ENCODE peak calls at places on chromosomes 7 and 10, in nine cellular contexts. T, K, S, I, J, A, U, Y and C are unnamed samples. For H3K4me1, the result is how much of the 10 kb centered on the place peaks cover.

GRCh38 chr10:46526682-46527038 is 29.8 kb downstream of the GPRIN2 start:
- DNase-seq in K (no peak), A (peak), Y (no peak), I (no peak), J (peak), S (no peak), T (peak), U (no peak), C (peak)

GRCh38 chr10:129970404-129971364 is 6.6 kb upstream of the EBF3 start:
- DNase-seq in A (peak), S (no peak), Y (no peak), K (no peak), U (peak), J (no peak), I (no peak), T (peak), C (no peak)

GRCh38 chr10:116108106-116108505 is 164.9 kb downstream of the GFRA1 start:
- DNase-seq in T (no peak), S (no peak), I (no peak), K (no peak), A (no peak), J (no peak), Y (no peak), U (no peak), C (no peak)

GRCh38 chr10:110176626-110177025 is 30.8 kb upstream of the MXI1 start:
- DNase-seq in T (no peak), S (no peak), U (peak), I (no peak), Y (no peak), J (no peak), A (no peak), K (no peak), C (no peak)

GRCh38 chr7:38310601-38311057 is 37.2 kb upstream of the TARP start:
- DNase-seq in Y (no peak), I (no peak), S (no peak), J (peak), K (no peak), U (no peak), T (no peak), A (peak), C (peak)

GRCh38 chr10:77801474-77802238 is 124.9 kb downstream of the DLG5 start:
- DNase-seq in S (peak), J (no peak), T (no peak), I (peak), A (no peak), K (peak), Y (no peak), U (no peak), C (no peak)

GRCh38 chr10:60778978-60779668 is 845 bp downstream of the CDK1 start:
- DNase-seq in S (no peak), T (no peak), Y (no peak), K (no peak), I (peak), U (no peak), J (no peak), A (no peak), C (no peak)

GRCh38 chr7:44398506-44398905 is 73.1 kb upstream of the CAMK2B start:
- DNase-seq in K (no peak), I (no peak), Y (no peak), J (peak), U (no peak), S (no peak), A (peak), T (peak), C (peak)

GRCh38 chr7:36747251-36747968 is 23.1 kb upstream of the AOAH start:
- DNase-seq in K (no peak), Y (no peak), A (no peak), U (no peak), S (no peak), J (no peak), T (no peak), I (no peak), C (no peak)

GRCh38 chr7:7977774-7978173 is 9.2 kb downstream of the GLCCI1 start:
- DNase-seq in S (no peak), Y (no peak), J (no peak), I (no peak), K (no peak), U (no peak), T (no peak), A (no peak), C (no peak)

GRCh38 chr10:21100871-21101514 is 203.9 kb upstream of the NEBL start:
- DNase-seq in K (no peak), T (no peak), I (no peak), J (no peak), S (no peak), A (no peak), Y (no peak), U (no peak), C (no peak)

GRCh38 chr7:101705327-101705726 is 76.2 kb upstream of the MYL10 start:
- DNase-seq in Y (no peak), K (no peak), I (no peak), J (no peak), A (no peak), T (no peak), S (no peak), U (no peak), C (no peak)

GRCh38 chr7:17548014-17548653 is 249.7 kb downstream of the AHR start:
- DNase-seq in U (peak), I (no peak), K (no peak), A (no peak), T (no peak), Y (no peak), S (no peak), J (no peak), C (no peak)

GRCh38 chr7:28957064-28957821 is 887 bp downstream of the TRIL start:
- DNase-seq in K (no peak), Y (peak), S (no peak), T (no peak), I (peak), A (peak), J (peak), U (no peak), C (peak)

GRCh38 chr7:47888371-47889265 is 59.6 kb downstream of the PKD1L1 start:
- DNase-seq in J (no peak), K (no peak), Y (no peak), T (no peak), I (no peak), U (no peak), S (no peak), A (no peak), C (no peak)

GRCh38 chr7:108294595-108294994 is 161.6 kb downstream of the NRCAM start:
- DNase-seq in S (no peak), Y (no peak), T (no peak), I (peak), J (no peak), K (no peak), A (no peak), U (no peak), C (no peak)

GRCh38 chr7:4694653-4695335 is 12.7 kb downstream of the FOXK1 start:
- DNase-seq in Y (no peak), S (no peak), I (no peak), K (no peak), J (peak), T (peak), A (peak), U (no peak), C (peak)
- H3K4me1 ChIP-seq in Y (under half), S (under half), I (under half), K (under half), J (under half), T (half or more), A (half or more), U (under half), C (under half)

GRCh38 chr10:30810416-30810815 is 180.9 kb upstream of the LYZL2 start:
- DNase-seq in Y (no peak), A (no peak), K (no peak), J (no peak), S (no peak), U (no peak), I (no peak), T (no peak), C (no peak)

GRCh38 chr10:30813872-30814471 is 184.4 kb upstream of the LYZL2 start:
- DNase-seq in A (no peak), S (no peak), K (no peak), I (peak), J (no peak), T (peak), Y (no peak), U (no peak), C (no peak)

GRCh38 chr10:30816144-30816811 is 186.7 kb upstream of the LYZL2 start:
- DNase-seq in U (no peak), J (no peak), I (no peak), S (no peak), K (no peak), T (peak), Y (no peak), A (no peak), C (no peak)

GRCh38 chr10:30812018-30812851 is 182.7 kb upstream of the LYZL2 start:
- DNase-seq in J (peak), K (no peak), A (no peak), T (peak), Y (peak), I (peak), U (no peak), S (no peak), C (peak)

DNA sequence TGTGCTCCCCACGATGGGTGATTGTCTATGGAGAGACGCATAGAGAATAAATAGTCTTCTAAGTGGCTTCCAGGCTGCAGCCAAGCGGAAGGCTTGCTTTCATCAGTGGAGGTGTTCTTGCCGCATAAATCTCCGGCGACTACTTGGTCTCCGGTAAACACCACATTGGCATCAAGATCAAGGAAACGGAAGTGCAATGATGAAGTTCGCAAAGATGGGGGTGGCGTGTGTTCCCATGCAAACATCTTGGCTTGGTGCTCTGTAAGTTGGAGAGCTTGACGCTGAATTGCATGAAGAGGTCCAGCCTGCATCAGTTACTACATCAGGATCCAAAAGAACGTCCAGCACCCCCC is 182.1 kb upstream of the LYZL2 start:
- DNase-seq in T (no peak), U (no peak), K (peak), S (no peak), Y (peak), I (no peak), A (no peak), J (no peak), C (no peak)
- H3K4me1 ChIP-seq in T (under half), U (under half), K (under half), S (under half), Y (under half), I (under half), A (under half), J (under half), C (under half)

GRCh38 chr7:22329816-22330524 is 27.0 kb downstream of the RAPGEF5 start:
- DNase-seq in J (no peak), S (no peak), U (no peak), A (no peak), Y (no peak), I (no peak), K (no peak), T (no peak), C (no peak)

GRCh38 chr7:22331704-22332103 is 25.2 kb downstream of the RAPGEF5 start:
- DNase-seq in K (no peak), U (no peak), J (no peak), S (no peak), T (no peak), I (no peak), A (no peak), Y (no peak), C (no peak)

GRCh38 chr7:22333680-22334141 is 23.2 kb downstream of the RAPGEF5 start:
- DNase-seq in I (no peak), Y (no peak), U (no peak), T (no peak), K (no peak), J (no peak), A (no peak), S (no peak), C (no peak)

GRCh38 chr7:22332481-22332880 is 24.5 kb downstream of the RAPGEF5 start:
- DNase-seq in T (no peak), A (no peak), S (no peak), Y (no peak), I (no peak), J (no peak), K (no peak), U (no peak), C (no peak)

GRCh38 chr7:22330903-22331302 is 26.1 kb downstream of the RAPGEF5 start:
- DNase-seq in A (no peak), K (no peak), U (no peak), I (no peak), T (no peak), S (no peak), Y (no peak), J (no peak), C (no peak)
- H3K4me1 ChIP-seq in A (under half), K (under half), U (under half), I (under half), T (under half), S (under half), Y (under half), J (under half), C (under half)

GRCh38 chr7:50662996-50663395 is 97.8 kb upstream of the DDC start:
- DNase-seq in J (no peak), K (no peak), T (no peak), I (no peak), Y (no peak), U (no peak), A (no peak), S (no peak), C (no peak)

GRCh38 chr7:50661345-50662058 is 96.3 kb upstream of the DDC start:
- DNase-seq in S (peak), T (no peak), I (no peak), A (no peak), J (no peak), Y (no peak), K (peak), U (no peak), C (no peak)

GRCh38 chr7:50660830-50661175 is 95.6 kb upstream of the DDC start:
- DNase-seq in Y (no peak), T (no peak), U (no peak), J (no peak), A (no peak), K (no peak), I (no peak), S (no peak), C (no peak)

GRCh38 chr7:50663396-50664102 is 98.3 kb upstream of the DDC start:
- DNase-seq in U (no peak), T (no peak), I (no peak), Y (peak), K (no peak), J (no peak), S (no peak), A (no peak), C (no peak)

DNA sequence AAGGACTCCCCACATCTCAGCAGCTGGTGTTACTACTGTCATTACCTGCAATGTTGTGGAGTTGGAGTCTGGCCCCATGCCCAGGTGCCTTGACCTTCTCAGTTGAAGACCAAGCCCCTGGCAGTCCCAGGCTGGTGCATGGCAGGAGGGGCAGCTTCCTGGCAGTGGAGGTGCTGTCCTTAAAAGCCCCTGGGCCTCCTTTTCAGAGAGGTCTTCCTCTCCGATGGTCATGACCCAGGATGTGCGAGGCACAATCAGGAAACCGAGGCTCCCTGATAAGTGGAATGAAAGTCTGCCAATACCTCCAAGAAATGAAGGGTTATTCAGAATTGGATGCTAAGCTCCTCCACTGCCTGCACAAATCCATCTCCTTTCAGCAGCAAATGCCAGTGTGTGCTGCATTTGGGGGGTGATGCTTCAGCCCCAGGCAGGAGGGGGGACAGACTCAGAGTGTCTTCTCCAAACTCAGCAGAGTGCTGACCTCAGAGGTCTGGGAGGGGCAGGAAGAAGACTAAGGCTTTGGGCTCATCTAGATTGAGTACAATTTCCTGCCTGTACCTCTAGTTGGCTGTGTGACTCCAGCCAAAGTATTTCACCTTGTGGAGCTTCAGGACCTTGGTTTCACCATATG is 97.0 kb upstream of the DDC start:
- DNase-seq in S (peak), A (no peak), T (no peak), J (no peak), I (no peak), Y (no peak), K (peak), U (no peak), C (no peak)
- H3K4me1 ChIP-seq in S (under half), A (half or more), T (half or more), J (under half), I (under half), Y (under half), K (half or more), U (under half), C (under half)

DNA sequence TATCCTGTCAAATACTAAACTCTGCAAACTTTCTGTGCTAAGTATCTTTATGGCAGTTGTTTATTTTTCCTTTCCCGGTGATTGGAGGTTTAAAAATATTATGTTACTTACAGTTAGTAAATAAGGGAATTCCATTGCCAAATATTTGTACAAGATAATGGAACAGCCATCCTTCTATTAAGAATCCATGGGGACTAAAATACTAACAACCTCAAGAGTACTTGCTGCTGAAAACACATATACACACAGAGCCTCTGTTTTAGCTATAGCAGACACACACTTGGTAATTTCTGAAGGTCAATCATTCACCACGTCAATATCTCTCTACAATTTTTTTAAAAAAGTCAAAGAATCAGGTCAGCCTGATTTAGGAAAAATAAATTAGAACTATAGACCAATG is 32.4 kb downstream of the TSPAN12 start:
- DNase-seq in J (no peak), U (no peak), A (no peak), Y (no peak), T (no peak), S (no peak), I (no peak), K (no peak), C (no peak)
- H3K4me1 ChIP-seq in J (under half), U (under half), A (under half), Y (under half), T (under half), S (under half), I (under half), K (under half), C (under half)

GRCh38 chr10:14916600-14916999 is 37.3 kb downstream of the DCLRE1C start:
- DNase-seq in Y (no peak), A (no peak), S (no peak), U (no peak), I (no peak), J (no peak), T (no peak), K (no peak), C (no peak)
- H3K4me1 ChIP-seq in Y (under half), A (under half), S (under half), U (under half), I (under half), J (under half), T (under half), K (under half), C (under half)

GRCh38 chr10:80200687-80201086 is 4.7 kb downstream of the ANXA11 start:
- DNase-seq in T (no peak), K (no peak), Y (no peak), S (no peak), J (no peak), A (no peak), I (no peak), U (no peak), C (no peak)
- H3K4me1 ChIP-seq in T (half or more), K (half or more), Y (under half), S (half or more), J (under half), A (half or more), I (under half), U (under half), C (under half)